ENCODE peak calls at places on chromosomes 6 and 20, in five cellular contexts. Z is heart left ventricle, T is anterior cingulate cortex, U is GM10248, B is HTR-8/SVneo. E is an unnamed sample.

GRCh38 chr20:31472395-31473330 is 2.3 kb downstream of the DEFB124 start:
- DNase-seq in Z (no peak), T (no peak), U (no peak), B (no peak), E (no peak)

GRCh38 chr20:2559641-2560040 is 23.3 kb downstream of the TMC2 start:
- DNase-seq in Z (no peak), T (peak), U (no peak), B (no peak), E (no peak)

GRCh38 chr6:20610636-20611200 is 76.5 kb downstream of the CDKAL1 start:
- DNase-seq in Z (no peak), T (no peak), U (no peak), B (no peak), E (no peak)

GRCh38 chr20:1881240-1881835 is 13.9 kb upstream of the SIRPA start:
- DNase-seq in Z (peak), T (no peak), U (no peak), B (no peak), E (no peak)

GRCh38 chr6:17820055-17820454 is 113.3 kb upstream of the NUP153 start:
- DNase-seq in Z (no peak), T (no peak), U (no peak), B (no peak), E (no peak)

GRCh38 chr6:8174571-8174970 is 72.2 kb upstream of the EEF1E1 start:
- DNase-seq in Z (no peak), T (no peak), U (no peak), B (no peak), E (no peak)

GRCh38 chr6:44851176-44851575 is 463.7 kb downstream of the CDC5L start:
- DNase-seq in Z (no peak), T (no peak), U (no peak), B (no peak), E (no peak)

GRCh38 chr20:57613481-57613921 is 6.7 kb downstream of the ZBP1 start:
- DNase-seq in Z (peak), T (no peak), U (peak), B (no peak), E (no peak)

GRCh38 chr20:62837790-62838458 is 21.1 kb downstream of the COL9A3 start:
- DNase-seq in Z (peak), T (no peak), U (no peak), B (no peak), E (no peak)

GRCh38 chr20:56247954-56248782 is at the start of gene MC3R:
- DNase-seq in Z (no peak), T (peak), U (peak), B (peak), E (peak)

GRCh38 chr6:150186129-150186898 is 43.5 kb downstream of the PPP1R14C start:
- DNase-seq in Z (no peak), T (no peak), U (no peak), B (no peak), E (no peak)

GRCh38 chr6:154649723-154650122 is 83.5 kb upstream of the SCAF8 start:
- DNase-seq in Z (no peak), T (no peak), U (no peak), B (no peak), E (no peak)

GRCh38 chr20:33914871-33915270 is 78.8 kb upstream of the RALY start:
- DNase-seq in Z (no peak), T (no peak), U (no peak), B (peak), E (peak)

GRCh38 chr20:7924692-7925091 is 15.6 kb downstream of the HAO1 start:
- DNase-seq in Z (no peak), T (no peak), U (no peak), B (no peak), E (no peak)

E was measured in H54.